ENCODE peak calls at places on chromosome 18, in nine cellular contexts. S is 8988T; D is T-helper 2 cell treated with Interferon-gamma antibody and Interleukin-4, amounts not matched to agents 5 μg/mL and 100 μg/mL, for 36 hours; K is left cardiac atrium; W is fibroblast of lung; H is substantia nigra; F is kidney glomerular epithelial cell; M is anterior cingulate cortex; B is RWPE1. G is an unnamed sample.

GRCh38 chr18:32548688-32549087 is 78.0 kb upstream of the GAREM1 start:
- DNase-seq in B (no peak), K (no peak), D (no peak), W (no peak), S (no peak), F (no peak), M (no peak), H (no peak), G (no peak)

GRCh38 chr18:77096936-77097886 is 35.4 kb downstream of the MBP start:
- DNase-seq in W (no peak), K (no peak), D (no peak), M (no peak), F (no peak), S (no peak), B (no peak), H (no peak), G (no peak)

GRCh38 chr18:23541349-23542093 is 38.2 kb downstream of the RMC1 start:
- DNase-seq in W (peak), D (no peak), F (no peak), K (no peak), H (no peak), M (no peak), S (no peak), B (no peak), G (no peak)

GRCh38 chr18:24014986-24015896 is 687 bp downstream of the TTC39C start:
- DNase-seq in W (peak), F (peak), S (peak), M (peak), B (peak), H (no peak), D (peak), K (peak), G (peak)

GRCh38 chr18:44541159-44541558 is 139.5 kb upstream of the SETBP1 start:
- DNase-seq in K (no peak), M (no peak), D (no peak), W (peak), B (no peak), H (no peak), S (no peak), F (no peak), G (no peak)

GRCh38 chr18:23495723-23496440 is 7.4 kb upstream of the RMC1 start:
- DNase-seq in K (peak), B (no peak), H (no peak), F (no peak), S (no peak), M (no peak), D (no peak), W (no peak), G (no peak)

GRCh38 chr18:5197032-5197434 is at the start of gene AKAIN1:
- DNase-seq in M (no peak), K (peak), D (peak), B (peak), H (no peak), S (no peak), W (peak), F (peak), G (no peak)

GRCh38 chr18:23259701-23260661 is 124.7 kb downstream of the CABLES1 start:
- DNase-seq in K (peak), M (no peak), B (peak), S (no peak), W (peak), D (no peak), F (peak), H (no peak), G (no peak)

GRCh38 chr18:76494541-76495403 is at the start of gene ZNF516:
- DNase-seq in H (no peak), S (no peak), K (peak), W (peak), B (peak), F (no peak), D (no peak), M (no peak), G (no peak)

GRCh38 chr18:58054041-58054733 is 10.2 kb downstream of the NEDD4L start:
- DNase-seq in D (no peak), W (peak), H (no peak), K (no peak), F (no peak), S (no peak), M (no peak), B (peak), G (peak)

GRCh38 chr18:23053756-23054457 is 81.4 kb upstream of the CABLES1 start:
- DNase-seq in K (no peak), B (peak), M (no peak), S (peak), W (peak), H (no peak), F (no peak), D (no peak), G (peak)

GRCh38 chr18:55983433-55983832 is 395.4 kb upstream of the TCF4 start:
- DNase-seq in D (no peak), K (no peak), W (peak), S (no peak), H (no peak), B (no peak), M (no peak), F (no peak), G (no peak)

G was measured in A549.